ENCODE peak calls at places on chromosomes 1 and 21, in ten cellular contexts. T, H, U, M, D, X, Q, F, Y and E are unnamed samples.

GRCh38 chr21:44778983-44779382 is 22.6 kb downstream of the UBE2G2 start:
- DNase-seq in Y (no peak), M (no peak), H (no peak), U (no peak), X (no peak), F (no peak), D (no peak), Q (no peak), T (no peak), E (no peak)

GRCh38 chr1:24796524-24796923 is 51.3 kb downstream of the CLIC4 start:
- DNase-seq in T (no peak), F (no peak), D (no peak), Q (no peak), H (no peak), U (no peak), Y (no peak), X (no peak), M (no peak), E (no peak)

GRCh38 chr1:100340494-100340893 is 11.8 kb upstream of the CDC14A start:
- DNase-seq in M (no peak), F (no peak), D (no peak), X (no peak), T (no peak), H (no peak), Y (no peak), Q (no peak), U (no peak), E (no peak)

GRCh38 chr1:51878307-51878615 is 266 bp downstream of the NRDC start:
- DNase-seq in D (no peak), H (no peak), M (no peak), U (no peak), F (no peak), T (no peak), Y (no peak), Q (no peak), X (no peak), E (no peak)

GRCh38 chr1:66176012-66176715 is 357.8 kb upstream of the SGIP1 start:
- DNase-seq in H (peak), D (peak), Q (no peak), Y (no peak), M (no peak), X (no peak), T (no peak), F (no peak), U (no peak), E (no peak)

GRCh38 chr1:114435088-114435715 is 75.8 kb downstream of the TRIM33 start:
- DNase-seq in U (no peak), Y (no peak), Q (no peak), M (no peak), T (no peak), D (no peak), H (no peak), F (no peak), X (no peak), E (no peak)

GRCh38 chr1:245085508-245086095 is 69.2 kb upstream of the KIF26B start:
- DNase-seq in F (no peak), H (peak), Q (peak), T (no peak), M (no peak), Y (no peak), D (peak), U (peak), X (no peak), E (no peak)

GRCh38 chr1:94602312-94602711 is 60.8 kb upstream of the F3 start:
- DNase-seq in U (no peak), X (no peak), H (peak), Y (peak), D (peak), Q (no peak), M (no peak), F (no peak), T (no peak), E (no peak)

GRCh38 chr21:31503467-31503866 is 156.0 kb upstream of the SOD1 start:
- DNase-seq in Q (no peak), T (no peak), X (no peak), Y (no peak), M (no peak), H (no peak), D (no peak), U (no peak), F (no peak), E (no peak)

GRCh38 chr1:55898191-55898590 is 681.2 kb downstream of the PLPP3 start:
- DNase-seq in T (no peak), M (no peak), Q (no peak), U (no peak), H (peak), D (peak), F (no peak), X (no peak), Y (no peak), E (no peak)

GRCh38 chr1:212529211-212529731 is 79.3 kb upstream of the ATF3 start:
- DNase-seq in H (peak), D (no peak), U (no peak), Q (no peak), T (no peak), F (no peak), X (no peak), M (no peak), Y (no peak), E (no peak)

GRCh38 chr1:41498809-41499208 is 14.3 kb upstream of the EDN2 start:
- DNase-seq in X (peak), T (no peak), U (peak), H (peak), Y (peak), D (peak), Q (no peak), M (peak), F (no peak), E (no peak)

GRCh38 chr1:40742363-40743061 is 41.1 kb upstream of the KCNQ4 start:
- DNase-seq in F (no peak), Y (no peak), H (no peak), X (no peak), D (no peak), U (no peak), Q (no peak), T (no peak), M (no peak), E (no peak)

GRCh38 chr1:227897704-227898438 is 49.9 kb downstream of the WNT9A start:
- DNase-seq in U (no peak), X (peak), F (no peak), Y (no peak), Q (no peak), H (no peak), M (no peak), T (no peak), D (no peak), E (peak)

GRCh38 chr1:100265562-100265930 is 470 bp upstream of the RTCA start:
- DNase-seq in D (peak), F (no peak), X (no peak), M (no peak), T (no peak), Q (no peak), H (peak), Y (no peak), U (no peak), E (no peak)

GRCh38 chr1:110221119-110221518 is 11.0 kb downstream of the KCNC4 start:
- DNase-seq in H (no peak), X (no peak), M (no peak), Q (no peak), U (no peak), T (no peak), F (no peak), D (no peak), Y (no peak), E (no peak)

GRCh38 chr21:34126691-34127090 is 53.3 kb downstream of the MRPS6 start:
- DNase-seq in T (no peak), X (no peak), Y (no peak), U (no peak), D (no peak), F (no peak), Q (no peak), H (peak), M (no peak), E (no peak)

GRCh38 chr1:205068001-205068400 is 16.3 kb downstream of the TMEM81 start:
- DNase-seq in Q (no peak), X (no peak), T (no peak), M (no peak), D (no peak), F (no peak), H (no peak), U (no peak), Y (no peak), E (no peak)

GRCh38 chr1:117025568-117025967 is 24.0 kb downstream of the CD101 start:
- DNase-seq in U (no peak), Y (no peak), H (no peak), M (no peak), Q (no peak), T (no peak), D (no peak), X (no peak), F (no peak), E (no peak)

GRCh38 chr1:34474566-34474965 is 280.3 kb upstream of the GJB5 start:
- DNase-seq in F (no peak), M (no peak), D (no peak), U (no peak), Y (no peak), T (no peak), X (no peak), H (no peak), Q (no peak), E (no peak)

DNA sequence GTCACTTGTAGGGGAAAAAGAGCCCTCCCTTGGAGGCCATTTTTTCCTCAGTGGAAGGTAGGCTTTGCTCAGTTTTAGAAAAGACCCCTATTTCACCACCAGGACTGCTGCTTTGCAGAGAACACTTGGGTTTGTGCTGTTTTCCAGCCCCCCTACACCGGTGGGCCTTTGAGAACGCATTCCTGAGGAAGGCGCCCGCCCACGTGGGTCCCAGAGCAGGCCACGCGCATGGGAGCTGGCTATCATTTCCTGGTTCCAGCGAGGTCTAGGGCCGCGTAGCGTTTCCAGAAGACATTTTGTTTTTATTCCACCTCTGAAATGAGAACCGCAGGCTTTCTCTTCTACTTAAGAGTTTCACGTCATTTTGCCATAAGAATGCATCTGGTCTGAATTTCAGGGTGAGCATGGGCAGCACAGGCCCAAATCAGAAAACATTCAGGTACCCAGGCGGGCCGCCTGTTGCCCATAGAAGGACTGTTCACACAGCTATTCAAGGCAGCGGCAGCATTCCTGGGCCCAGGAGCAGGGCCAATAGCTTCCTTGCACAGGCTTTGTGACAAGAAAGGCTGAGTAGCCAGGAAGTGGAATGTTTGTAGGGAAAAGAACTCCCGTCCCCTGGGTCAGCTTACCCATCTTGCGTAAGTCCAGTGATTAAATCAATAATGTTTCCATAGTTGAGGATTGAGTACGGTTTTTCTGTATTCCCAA is 1.3 kb upstream of the KLHL21 start:
- DNase-seq in M (peak), Q (no peak), Y (no peak), T (no peak), U (peak), D (peak), H (peak), F (no peak), X (peak), E (no peak)
- TF ChIP-seq CTCF in M (no peak), Q (no peak), Y (no peak), T (no peak), U (no peak), D (no peak), H (no peak), F (no peak), X (no peak), E (no peak)

GRCh38 chr1:3678361-3679097 is 26.2 kb downstream of the TP73 start:
- DNase-seq in D (no peak), T (no peak), Y (no peak), M (no peak), X (no peak), H (no peak), F (no peak), U (no peak), Q (no peak), E (peak)
- TF ChIP-seq CTCF in D (no peak), T (no peak), Y (no peak), M (no peak), X (no peak), H (no peak), F (no peak), U (no peak), Q (peak), E (no peak)

DNA sequence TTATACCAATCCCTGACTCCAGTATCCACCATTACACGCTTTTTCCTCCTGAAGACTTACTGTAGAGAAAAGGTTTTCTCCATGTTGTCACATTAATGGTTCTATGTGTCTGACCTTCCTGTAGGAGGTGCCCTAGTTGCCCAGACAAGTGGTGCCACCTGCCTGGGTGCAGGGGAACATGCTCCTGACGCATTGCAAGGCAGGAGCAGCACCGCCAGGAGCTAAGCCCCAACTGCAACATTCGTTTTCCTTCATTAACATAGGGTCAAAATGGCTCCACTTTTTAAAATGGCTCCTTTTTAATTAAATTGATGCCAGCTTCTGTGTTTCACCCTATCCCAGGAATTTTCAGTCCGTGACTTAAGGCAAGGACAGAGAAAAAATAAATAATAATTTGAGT is 220.1 kb upstream of the SAMSN1 start:
- DNase-seq in U (no peak), T (no peak), D (no peak), X (no peak), Q (no peak), M (no peak), Y (no peak), H (no peak), F (no peak), E (no peak)
- TF ChIP-seq CTCF in U (no peak), T (no peak), D (no peak), X (no peak), Q (no peak), M (no peak), Y (no peak), H (no peak), F (no peak), E (no peak)

GRCh38 chr1:76084685-76085084 is 10.1 kb downstream of the ST6GALNAC3 start:
- DNase-seq in X (no peak), M (no peak), Y (no peak), F (no peak), U (no peak), D (no peak), T (no peak), Q (no peak), H (no peak), E (no peak)
- TF ChIP-seq CTCF in X (no peak), M (no peak), Y (no peak), F (no peak), U (no peak), D (no peak), T (no peak), Q (no peak), H (no peak), E (no peak)

DNA sequence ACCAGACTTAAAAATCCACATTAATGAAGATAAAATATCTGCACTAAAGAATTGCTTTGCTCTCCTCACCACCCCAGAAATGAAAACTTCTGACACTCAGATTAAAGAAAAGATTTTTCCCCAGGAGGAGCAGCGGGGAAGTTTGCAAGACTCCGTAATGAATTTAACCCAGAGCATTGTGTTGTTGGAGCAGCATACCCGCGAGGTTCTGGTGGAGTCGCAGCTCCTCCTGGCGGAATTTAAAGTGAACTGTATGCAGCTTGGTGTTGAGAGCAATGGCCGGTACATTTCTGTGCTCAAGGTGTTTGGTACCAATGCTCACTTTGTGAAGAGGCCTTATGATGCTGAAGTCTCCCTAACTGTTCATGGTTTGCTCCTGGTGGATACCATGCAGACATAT is 46.4 kb downstream of the VPS13D start:
- DNase-seq in M (no peak), T (no peak), Y (no peak), D (peak), F (peak), H (peak), X (no peak), Q (no peak), U (no peak), E (peak)
- TF ChIP-seq CTCF in M (peak), T (peak), Y (peak), D (peak), F (peak), H (peak), X (no peak), Q (no peak), U (no peak), E (peak)

DNA sequence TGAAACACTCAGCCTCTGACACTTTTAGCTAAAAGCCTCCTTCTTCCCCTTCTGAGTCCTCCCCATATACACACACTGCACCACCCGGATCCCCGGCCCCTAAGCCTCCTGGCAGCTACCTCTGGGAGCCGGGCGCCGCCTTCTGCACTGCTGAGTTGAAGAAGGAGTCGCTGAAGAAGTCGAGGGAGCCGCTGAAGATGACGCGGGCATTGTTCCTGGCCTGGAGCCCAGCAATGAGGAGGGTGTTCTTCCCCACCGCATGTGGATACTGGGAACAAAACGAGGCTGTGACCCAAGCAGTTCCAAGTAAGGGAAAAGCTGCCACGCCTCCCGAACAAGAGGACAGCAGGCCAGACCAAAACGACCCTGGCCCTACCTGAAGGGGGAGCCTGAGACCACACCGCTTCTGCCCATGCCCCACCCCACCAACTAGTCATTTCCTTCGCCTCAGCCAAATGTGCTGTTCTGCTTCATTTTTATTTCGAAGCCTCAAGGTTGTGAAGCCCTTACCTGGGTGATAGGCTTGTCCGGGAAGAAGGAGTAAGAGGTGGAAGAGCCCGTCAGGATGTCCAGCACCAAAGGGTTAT is 7.0 kb downstream of the DDOST start:
- DNase-seq in M (peak), T (no peak), F (no peak), Q (no peak), U (no peak), X (no peak), Y (no peak), D (no peak), H (no peak), E (no peak)
- TF ChIP-seq CTCF in M (no peak), T (no peak), F (no peak), Q (no peak), U (no peak), X (no peak), Y (no peak), D (no peak), H (no peak), E (no peak)

GRCh38 chr1:96533820-96534219 is 187.8 kb upstream of the PTBP2 start:
- DNase-seq in F (no peak), Q (no peak), X (no peak), Y (no peak), H (no peak), U (no peak), D (no peak), T (no peak), M (no peak), E (no peak)

GRCh38 chr1:96541491-96541890 is 180.1 kb upstream of the PTBP2 start:
- DNase-seq in H (no peak), Y (no peak), D (no peak), F (no peak), T (no peak), M (no peak), U (no peak), Q (no peak), X (no peak), E (no peak)

GRCh38 chr1:96538883-96539282 is 182.7 kb upstream of the PTBP2 start:
- DNase-seq in F (no peak), Y (peak), D (peak), X (no peak), U (peak), M (peak), T (no peak), Q (no peak), H (peak), E (no peak)

GRCh38 chr1:96536576-96536975 is 185.0 kb upstream of the PTBP2 start:
- DNase-seq in H (no peak), X (no peak), T (no peak), D (no peak), F (no peak), Y (no peak), M (no peak), U (no peak), Q (no peak), E (no peak)

GRCh38 chr1:96538001-96538649 is 183.5 kb upstream of the PTBP2 start:
- DNase-seq in T (no peak), H (peak), D (peak), Y (no peak), F (no peak), U (peak), X (peak), M (peak), Q (no peak), E (no peak)
- TF ChIP-seq CTCF in T (peak), H (no peak), D (peak), Y (no peak), F (no peak), U (no peak), X (no peak), M (peak), Q (no peak), E (no peak)